ENCODE peak calls at places on chromosome 13, in ten cellular contexts. K is ELF-1; D is stimulated activated naive CD4-positive, alpha-beta T cell; Q is NCI-H1092 treated with DMSO at 0.1 percent for 48 hours; H is T-helper 2 cell; U is activated CD4-positive, CD25-positive, alpha-beta regulatory T cell; Y is frontal cortex; R is SW480; F is MCF 10A; J is CD14-positive monocyte. S is an unnamed sample.

GRCh38 chr13:23620211-23620610 is 50.0 kb downstream of the TNFRSF19 start:
- DNase-seq in K (no peak), D (no peak), Q (no peak), H (no peak), U (no peak), Y (no peak), R (no peak), F (no peak), J (no peak), S (no peak)

GRCh38 chr13:54133721-54134120 is 1105.1 kb downstream of the OLFM4 start:
- DNase-seq in K (no peak), D (no peak), Q (no peak), H (no peak), U (no peak), Y (no peak), R (no peak), F (no peak), J (no peak), S (no peak)

GRCh38 chr13:59304596-59304995 is 859.1 kb downstream of the DIAPH3 start:
- DNase-seq in K (no peak), D (no peak), Q (peak; percentile 84), H (no peak), U (no peak), Y (no peak), R (no peak), F (no peak), J (no peak), S (no peak)

GRCh38 chr13:113083402-113084061 is 22.1 kb upstream of the F7 start:
- DNase-seq in K (peak; percentile 23), D (no peak), Q (peak; percentile 76), H (no peak), U (no peak), Y (peak; percentile 75), R (no peak), F (peak; percentile 48), J (no peak), S (peak; percentile 89)

GRCh38 chr13:89554801-89555200 is 1792.7 kb upstream of the MIR17HG start:
- DNase-seq in K (no peak), D (no peak), Q (peak; percentile 91), H (no peak), U (no peak), Y (no peak), R (no peak), F (no peak), J (no peak), S (no peak)

GRCh38 chr13:75446874-75447273 is 35.1 kb downstream of the TBC1D4 start:
- DNase-seq in K (no peak), D (no peak), Q (no peak), H (no peak), U (no peak), Y (no peak), R (no peak), F (no peak), J (no peak), S (no peak)

GRCh38 chr13:73849292-73849691 is 284.9 kb downstream of the KLF12 start:
- DNase-seq in K (peak; percentile 54), D (peak; percentile 1), Q (peak; percentile 13), H (peak; percentile 51), U (no peak), Y (no peak), R (peak; percentile 25), F (peak; percentile 34), J (no peak), S (no peak)

GRCh38 chr13:43986395-43986794 is 106.7 kb downstream of the LACC1 start:
- DNase-seq in K (no peak), D (no peak), Q (peak; percentile 76), H (no peak), U (no peak), Y (no peak), R (no peak), F (no peak), J (no peak), S (no peak)

GRCh38 chr13:98014766-98015165 is 61.3 kb downstream of the IPO5 start:
- DNase-seq in K (no peak), D (no peak), Q (no peak), H (no peak), U (no peak), Y (no peak), R (no peak), F (peak; percentile 43), J (no peak), S (no peak)

GRCh38 chr13:42233726-42234125 is 38.2 kb upstream of the AKAP11 start:
- DNase-seq in K (no peak), D (no peak), Q (no peak), H (no peak), U (no peak), Y (no peak), R (no peak), F (no peak), J (no peak), S (no peak)

GRCh38 chr13:101749584-101749983 is 297.1 kb downstream of the ITGBL1 start:
- DNase-seq in K (no peak), D (no peak), Q (no peak), H (no peak), U (no peak), Y (no peak), R (no peak), F (no peak), J (no peak), S (no peak)